ENCODE peak calls at places on chromosomes 11 and 22, in nine cellular contexts. T is cardiac muscle cell, Z is GM12878, C is IMR-90, V is A549, N is dorsolateral prefrontal cortex, R is hepatocyte, D is thoracic aorta, A is upper lobe of right lung. Y is an unnamed sample.

GRCh38 chr22:50622723-50623327 is 5.1 kb downstream of the ARSA start:
- DNase-seq in A (no peak), R (no peak), N (no peak), T (no peak), V (no peak), Z (no peak), D (no peak), C (no peak), Y (no peak)

GRCh38 chr11:117281159-117281558 is 10.0 kb upstream of the BACE1-AS start:
- DNase-seq in N (no peak), A (no peak), C (peak; percentile 99), V (peak; percentile 11), R (peak; percentile 42), D (no peak), Z (no peak), T (peak; percentile 98), Y (no peak)

GRCh38 chr11:70498976-70499801 is 100.9 kb downstream of the CTTN start:
- DNase-seq in T (no peak), C (no peak), Z (no peak), D (no peak), A (peak; percentile 56), N (peak; percentile 24), R (no peak), V (no peak), Y (no peak)

GRCh38 chr22:26643368-26644100 is 13.9 kb upstream of the MIAT start:
- DNase-seq in D (no peak), T (no peak), V (no peak), R (no peak), N (no peak), Z (no peak), C (no peak), A (no peak), Y (no peak)

GRCh38 chr11:80031014-80031565 is 590.3 kb upstream of the TENM4 start:
- DNase-seq in N (no peak), D (no peak), Z (no peak), T (no peak), R (no peak), V (no peak), A (no peak), C (no peak), Y (no peak)

GRCh38 chr11:12900496-12900895 is 108.6 kb upstream of the RASSF10 start:
- DNase-seq in R (peak; percentile 54), N (no peak), D (no peak), T (peak; percentile 92), A (no peak), C (peak; percentile 94), V (peak; percentile 37), Z (no peak), Y (no peak)

GRCh38 chr11:112719736-112720525 is 241.3 kb upstream of the NCAM1 start:
- DNase-seq in C (no peak), D (no peak), N (no peak), R (no peak), Z (no peak), T (no peak), A (no peak), V (no peak), Y (no peak)

GRCh38 chr11:94910281-94910680 is 63.1 kb downstream of the CWC15 start:
- DNase-seq in R (no peak), N (no peak), V (no peak), D (no peak), Z (no peak), T (peak; percentile 34), A (no peak), C (no peak), Y (no peak)

GRCh38 chr22:29093980-29094379 is 21.1 kb downstream of the KREMEN1 start:
- DNase-seq in T (peak; percentile 79), D (no peak), V (no peak), R (no peak), Z (no peak), C (no peak), N (no peak), A (no peak), Y (no peak)

GRCh38 chr22:48319321-48320047 is 1508.2 kb downstream of the BRD1 start:
- DNase-seq in T (no peak), C (no peak), A (peak; percentile 46), N (no peak), D (no peak), V (no peak), Z (no peak), R (no peak), Y (no peak)

GRCh38 chr11:26072612-26073011 is 259.3 kb upstream of the ANO3 start:
- DNase-seq in A (no peak), R (no peak), D (no peak), N (no peak), Z (no peak), T (no peak), C (no peak), V (no peak), Y (no peak)

GRCh38 chr22:35457729-35458546 is 58.0 kb downstream of the MCM5 start:
- DNase-seq in V (no peak), N (no peak), C (peak; percentile 34), R (no peak), Z (no peak), D (no peak), T (no peak), A (no peak), Y (no peak)

GRCh38 chr11:67633758-67634365 is 4.1 kb upstream of the NUDT8 start:
- DNase-seq in Z (no peak), R (peak; percentile 6), T (no peak), V (no peak), D (no peak), C (no peak), N (peak; percentile 28), A (peak; percentile 64), Y (no peak)

GRCh38 chr22:35802885-35803284 is 85.2 kb downstream of the APOL5 start:
- DNase-seq in C (no peak), R (no peak), T (no peak), A (no peak), V (no peak), D (no peak), N (no peak), Z (no peak), Y (no peak)

GRCh38 chr11:29490951-29491350 is 525.9 kb downstream of the KCNA4 start:
- DNase-seq in Z (no peak), T (no peak), R (no peak), A (no peak), D (no peak), C (no peak), V (no peak), N (no peak), Y (no peak)

GRCh38 chr11:119404872-119405271 is 18.1 kb downstream of the THY1 start:
- DNase-seq in C (no peak), A (no peak), V (no peak), D (no peak), R (no peak), N (no peak), Z (no peak), T (no peak), Y (no peak)

GRCh38 chr22:32801436-32802290 is at the start of gene TIMP3:
- DNase-seq in D (peak; percentile 47), V (peak; percentile 7), R (peak; percentile 89), T (peak; percentile 88), N (peak; percentile 67), Z (no peak), C (peak; percentile 82), A (peak; percentile 86), Y (peak; percentile 87)

DNA sequence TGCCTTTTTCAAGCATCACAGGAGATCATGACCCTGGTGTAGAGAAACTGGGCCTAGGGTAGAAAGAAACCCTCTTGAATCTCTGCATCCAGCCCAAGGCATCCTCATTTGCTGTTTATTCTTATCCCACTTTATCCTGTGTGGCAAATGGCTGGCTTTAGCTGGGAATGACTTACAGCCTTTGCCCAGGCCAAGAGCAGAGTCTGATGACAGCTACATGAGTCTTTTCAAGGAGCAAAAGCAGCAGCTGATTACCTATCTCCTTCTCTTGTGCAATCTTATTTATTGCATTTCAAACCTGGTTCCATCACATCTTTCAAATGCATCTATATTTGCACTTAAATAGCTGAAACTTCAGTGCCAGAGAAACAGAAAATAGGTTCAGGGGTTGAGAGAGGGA is 26.1 kb downstream of the SYT13 start:
- DNase-seq in Z (no peak), C (no peak), D (no peak), V (no peak), T (no peak), N (no peak), A (no peak), R (no peak), Y (no peak)
- TF ChIP-seq CTCF in Z (no peak), C (no peak), D (no peak), V (no peak), T (no peak), N (no peak), A (no peak), R (no peak), Y (no peak)

DNA sequence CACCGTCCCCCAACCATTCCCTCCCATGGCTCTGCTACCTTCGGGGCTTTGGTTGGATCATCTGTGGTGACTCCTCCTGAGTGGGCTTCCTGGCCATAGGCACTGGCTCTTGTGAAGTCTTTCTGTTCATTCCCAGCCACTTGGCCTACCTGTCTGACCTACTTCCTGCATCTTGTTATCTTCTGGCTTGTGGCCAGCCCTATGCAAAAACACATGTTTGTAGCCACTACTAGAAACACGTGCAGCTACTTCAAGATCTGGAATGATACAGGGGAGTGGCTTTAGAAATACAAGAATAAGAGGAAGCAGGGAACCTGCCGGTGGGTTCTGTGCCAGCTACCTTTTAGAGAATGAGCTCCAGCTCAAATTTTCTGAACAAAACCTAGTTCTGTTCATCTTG is 20.9 kb downstream of the RCOR2 start:
- DNase-seq in Z (no peak), V (no peak), D (no peak), A (no peak), R (no peak), T (no peak), N (no peak), C (no peak), Y (no peak)
- H3K27ac ChIP-seq in Z (no peak overlapping the region), V (no peak overlapping the region), D (no peak overlapping the region), A (no peak overlapping the region), R (no peak overlapping the region), T (no peak overlapping the region), N (peak overlapping the region; percentile 42), C (no peak overlapping the region), Y (no peak overlapping the region)

DNA sequence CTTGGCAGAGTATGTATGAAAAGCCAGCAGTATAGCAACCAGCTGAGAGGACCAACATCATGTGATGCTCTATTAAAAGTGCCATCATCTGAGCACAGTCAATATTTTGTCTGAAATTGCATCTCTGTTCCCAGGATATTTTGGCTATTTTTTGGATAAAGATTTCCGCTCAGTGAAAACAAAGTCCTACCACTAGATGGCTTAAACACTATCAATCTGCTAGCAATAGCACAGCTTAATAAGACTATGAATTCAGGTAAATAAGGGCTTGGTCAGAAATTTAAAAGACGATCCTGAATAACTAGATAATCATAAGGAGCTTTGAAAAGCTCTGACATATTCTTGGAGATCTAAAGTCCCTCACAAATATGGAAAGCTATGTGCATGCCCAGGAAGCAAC is 74.4 kb downstream of the MS4A13 start:
- DNase-seq in N (no peak), T (no peak), Z (no peak), D (no peak), A (no peak), C (no peak), R (no peak), V (no peak), Y (no peak)
- TF ChIP-seq CTCF in N (no peak), T (no peak), Z (peak; percentile 6), D (no peak), A (no peak), C (peak; percentile 17), R (peak; percentile 16), V (no peak), Y (no peak)

DNA sequence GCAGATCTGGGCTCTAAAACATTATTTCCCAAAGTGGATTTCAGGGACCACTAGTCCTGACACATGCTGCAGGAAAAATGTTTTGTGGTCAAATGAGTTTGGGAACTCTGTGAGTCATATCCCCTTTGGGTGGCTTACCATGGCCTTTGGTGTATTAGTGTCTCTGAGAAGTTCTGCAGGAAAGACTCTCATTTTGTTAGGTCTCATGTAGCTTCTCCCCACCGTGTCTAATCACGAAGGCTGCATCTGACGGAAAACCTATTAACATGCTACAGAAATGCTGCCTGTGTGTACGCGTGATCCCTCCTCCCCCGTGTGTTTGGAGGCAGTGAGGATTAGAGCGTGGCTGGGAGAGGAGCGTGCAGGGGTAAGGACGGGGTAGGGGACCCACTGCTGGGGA is 191.7 kb downstream of the ST3GAL4 start:
- DNase-seq in V (no peak), T (peak; percentile 35), A (no peak), C (peak; percentile 89), D (no peak), N (no peak), Z (no peak), R (no peak), Y (no peak)
- H3K27ac ChIP-seq in V (no peak overlapping the region), T (no peak overlapping the region), A (no peak overlapping the region), C (no peak overlapping the region), D (no peak overlapping the region), N (no peak overlapping the region), Z (no peak overlapping the region), R (no peak overlapping the region), Y (no peak overlapping the region)